ENCODE peak calls at places on chromosomes 5 and 9, in five cellular contexts. X is activated CD4-positive, alpha-beta T cell treated with anti-CD3 and anti-CD28 coated beads, Interleukin-2, amount 50 U/mL, for 1 hour; L is coronary artery; R is lower leg skin; A is SK-N-DZ. I is an unnamed sample.

GRCh38 chr9:115808695-115809094 is 344.9 kb upstream of the PAPPA start:
- DNase-seq in X (no peak), L (no peak), R (no peak), A (no peak), I (no peak)

GRCh38 chr5:154858972-154859950 is 834 bp downstream of the CNOT8 start:
- DNase-seq in X (peak; percentile 2), L (no peak), R (no peak), A (no peak), I (no peak)

GRCh38 chr5:59115345-59115744 is 532.5 kb downstream of the RAB3C start:
- DNase-seq in X (no peak), L (no peak), R (no peak), A (no peak), I (no peak)

GRCh38 chr5:178240772-178241171 is 8.2 kb upstream of the PHYKPL start:
- DNase-seq in X (no peak), L (no peak), R (no peak), A (no peak), I (no peak)

GRCh38 chr9:127307802-127308201 is 43.2 kb downstream of the GARNL3 start:
- DNase-seq in X (no peak), L (no peak), R (no peak), A (no peak), I (no peak)

GRCh38 chr9:134693011-134693410 is 51.4 kb downstream of the COL5A1 start:
- DNase-seq in X (no peak), L (no peak), R (no peak), A (peak; percentile 23), I (no peak)

GRCh38 chr5:16879650-16880049 is 56.4 kb downstream of the MYO10 start:
- DNase-seq in X (no peak), L (no peak), R (no peak), A (no peak), I (no peak)

GRCh38 chr5:56360816-56361215 is 127.7 kb upstream of the ANKRD55 start:
- DNase-seq in X (no peak), L (no peak), R (no peak), A (no peak), I (no peak)

GRCh38 chr5:41794478-41794877 is 75.7 kb downstream of the OXCT1 start:
- DNase-seq in X (no peak), L (no peak), R (no peak), A (no peak), I (no peak)

GRCh38 chr9:97638666-97639065 is 5.0 kb downstream of the NCBP1 start:
- DNase-seq in X (no peak), L (no peak), R (no peak), A (no peak), I (peak; percentile 16)

GRCh38 chr9:87479801-87480201 is 17.9 kb upstream of the DAPK1 start:
- DNase-seq in X (no peak), L (no peak), R (no peak), A (no peak), I (no peak)